ENCODE peak calls at places on chromosomes 16 and 17, in eight cellular contexts. T is SK-N-SH, L is A549, W is HCT116, N is HepG2, F is WTC11, K is endothelial cell of umbilical vein, M is GM12878. A is an unnamed sample.

GRCh38 chr17:80726558-80727408 is 182.1 kb downstream of the RPTOR start:
- DNase-seq in T (no peak), L (no peak), W (no peak), N (no peak), F (no peak), K (no peak), M (no peak), A (no peak)

GRCh38 chr17:78357177-78357586 is 2.7 kb downstream of the SOCS3 start:
- DNase-seq in T (peak; percentile 72), L (peak; percentile 55), W (no peak), N (no peak), F (no peak), K (peak; percentile 82), M (no peak), A (no peak)

GRCh38 chr16:83393196-83393981 is 414.4 kb upstream of the HSBP1 start:
- DNase-seq in T (no peak), L (no peak), W (no peak), N (no peak), F (no peak), K (no peak), M (no peak), A (peak; percentile 11)

GRCh38 chr16:81651758-81652718 is 127.1 kb upstream of the PLCG2 start:
- DNase-seq in T (no peak), L (no peak), W (no peak), N (no peak), F (no peak), K (no peak), M (no peak), A (no peak)

GRCh38 chr17:34269969-34270368 is at the start of gene CCL7:
- DNase-seq in T (no peak), L (no peak), W (no peak), N (no peak), F (no peak), K (peak; percentile 79), M (no peak), A (peak; percentile 33)

GRCh38 chr16:79601092-79601977 is 798 bp upstream of the MAF start:
- DNase-seq in T (peak; percentile 48), L (peak; percentile 13), W (no peak), N (peak; percentile 72), F (peak; percentile 35), K (peak; percentile 6), M (no peak), A (no peak)

GRCh38 chr17:40516581-40517285 is 15.3 kb upstream of the TNS4 start:
- DNase-seq in T (peak; percentile 43), L (peak; percentile 85), W (peak; percentile 62), N (peak; percentile 93), F (no peak), K (no peak), M (peak; percentile 60), A (peak; percentile 91)

GRCh38 chr16:72530434-72530833 is 358.5 kb upstream of the PMFBP1 start:
- DNase-seq in T (no peak), L (peak; percentile 28), W (peak; percentile 4), N (no peak), F (no peak), K (peak; percentile 82), M (no peak), A (peak; percentile 22)

GRCh38 chr16:55495616-55496289 is 13.1 kb upstream of the LPCAT2 start:
- DNase-seq in T (no peak), L (no peak), W (no peak), N (peak; percentile 65), F (no peak), K (no peak), M (no peak), A (no peak)

GRCh38 chr17:63809970-63810369 is 17.3 kb upstream of the PSMC5 start:
- DNase-seq in T (no peak), L (no peak), W (no peak), N (no peak), F (no peak), K (no peak), M (no peak), A (no peak)

GRCh38 chr17:61361084-61361483 is 38.6 kb upstream of the TBX2 start:
- DNase-seq in T (no peak), L (no peak), W (no peak), N (peak; percentile 66), F (no peak), K (no peak), M (no peak), A (no peak)

GRCh38 chr17:42347198-42347597 is 41.0 kb downstream of the STAT3 start:
- DNase-seq in T (peak; percentile 27), L (peak; percentile 37), W (peak; percentile 22), N (no peak), F (no peak), K (peak; percentile 90), M (no peak), A (no peak)

GRCh38 chr17:1573932-1574696 is 11.5 kb upstream of the PITPNA start:
- DNase-seq in T (peak; percentile 98), L (peak; percentile 82), W (peak; percentile 60), N (peak; percentile 63), F (peak; percentile 87), K (peak; percentile 76), M (no peak), A (peak; percentile 70)

GRCh38 chr17:35889241-35889640 is 9.1 kb upstream of the CCL5 start:
- DNase-seq in T (no peak), L (no peak), W (no peak), N (no peak), F (no peak), K (no peak), M (no peak), A (no peak)

GRCh38 chr16:16148755-16149154 is 74.5 kb downstream of the ABCC6 start:
- DNase-seq in T (no peak), L (no peak), W (no peak), N (no peak), F (no peak), K (no peak), M (no peak), A (no peak)

DNA sequence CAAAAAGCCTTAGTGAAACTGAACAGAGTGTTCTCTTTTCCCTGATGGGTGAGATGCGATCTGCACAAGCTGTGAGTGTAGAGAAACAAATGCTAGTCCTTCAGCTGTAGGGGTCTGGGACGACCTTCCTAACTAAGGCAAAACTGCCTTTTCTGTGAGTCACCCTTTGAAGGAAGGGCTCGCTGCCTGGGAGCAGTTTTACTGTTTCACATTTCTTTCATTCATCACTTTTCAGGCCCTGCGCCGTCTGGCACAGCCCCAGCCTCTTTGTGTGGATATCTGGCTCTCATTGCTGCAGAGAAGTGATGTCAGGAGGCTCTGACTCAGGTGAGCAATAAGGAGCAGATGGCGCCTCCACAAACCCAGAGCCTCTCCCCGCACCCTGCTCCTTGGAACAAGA is 57.4 kb downstream of the HS3ST3A1 start:
- DNase-seq in T (no peak), L (peak; percentile 20), W (no peak), N (no peak), F (no peak), K (no peak), M (no peak), A (no peak)
- TF ChIP-seq MAX in T (peak; percentile 85), L (no peak), W (no peak), N (no peak), F (no peak), K (no peak), M (no peak), A (no peak)

GRCh38 chr17:76382305-76382802 is 2.1 kb upstream of the SPHK1 start:
- DNase-seq in T (peak; percentile 54), L (no peak), W (no peak), N (peak; percentile 97), F (peak; percentile 77), K (peak; percentile 29), M (no peak), A (no peak)

GRCh38 chr17:76384987-76385891 is 830 bp downstream of the SPHK1 start:
- DNase-seq in T (peak; percentile 76), L (peak; percentile 68), W (no peak), N (peak; percentile 39), F (peak; percentile 44), K (peak; percentile 76), M (no peak), A (peak; percentile 26)

GRCh38 chr17:76384222-76384986 is at the start of gene SPHK1:
- DNase-seq in T (peak; percentile 91), L (peak; percentile 84), W (peak; percentile 51), N (peak; percentile 74), F (peak; percentile 73), K (peak; percentile 71), M (no peak), A (peak; percentile 84)

GRCh38 chr17:76382803-76383644 is 1.4 kb upstream of the SPHK1 start:
- DNase-seq in T (peak; percentile 82), L (peak; percentile 75), W (no peak), N (peak; percentile 89), F (peak; percentile 68), K (peak; percentile 74), M (no peak), A (peak; percentile 68)

DNA sequence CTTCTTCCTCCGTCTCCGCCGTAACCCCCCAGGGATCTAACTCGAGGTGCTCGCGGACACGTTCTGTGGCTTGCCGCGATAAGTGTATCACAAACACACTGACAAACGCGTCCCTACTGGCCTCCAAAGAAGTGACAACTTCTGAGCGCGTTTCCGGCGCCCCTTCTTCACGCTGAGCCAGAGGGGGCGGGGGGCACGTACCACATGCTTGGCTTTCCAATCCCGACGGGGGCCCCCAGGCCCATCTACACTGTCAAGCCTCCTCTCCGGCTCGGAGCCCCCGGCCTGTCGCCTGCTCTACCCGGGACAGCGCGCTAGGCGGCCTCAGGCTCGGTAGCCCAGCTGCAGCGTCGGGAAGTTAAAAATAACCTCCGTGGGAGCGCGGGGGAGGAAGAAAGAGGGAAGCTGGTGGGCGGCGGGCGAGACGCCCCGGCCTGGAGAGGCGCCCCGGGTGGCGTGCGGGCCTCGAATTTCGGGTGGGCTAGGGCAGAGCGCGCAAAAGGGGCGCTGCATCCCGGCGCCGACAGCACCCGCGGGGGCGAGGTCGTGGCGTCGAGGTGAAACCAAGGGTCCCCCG is 676 bp upstream of the SPHK1 start:
- DNase-seq in T (peak; percentile 90), L (peak; percentile 66), W (no peak), N (peak; percentile 63), F (peak; percentile 59), K (peak; percentile 68), M (no peak), A (peak; percentile 74)
- TF ChIP-seq CTCF in T (peak; percentile 47), L (no peak), W (no peak), N (peak; percentile 18), F (no peak), K (peak; percentile 36), M (peak; percentile 20), A (peak; percentile 17)

GRCh38 chr16:11105038-11105903 is 150.7 kb downstream of the SOCS1 start:
- DNase-seq in T (peak; percentile 40), L (peak; percentile 6), W (no peak), N (peak; percentile 90), F (no peak), K (peak; percentile 56), M (peak; percentile 86), A (peak; percentile 96)
- TF ChIP-seq MAX in T (no peak), L (no peak), W (no peak), N (no peak), F (no peak), K (no peak), M (no peak), A (peak; percentile 35)

GRCh38 chr16:85422374-85423185 is 190.5 kb upstream of the GSE1 start:
- DNase-seq in T (no peak), L (peak; percentile 65), W (no peak), N (peak; percentile 92), F (peak; percentile 58), K (no peak), M (no peak), A (peak; percentile 35)
- TF ChIP-seq CTCF in T (no peak), L (peak; percentile 37), W (no peak), N (peak; percentile 89), F (no peak), K (no peak), M (no peak), A (no peak)

A was measured in NB4.